ENCODE peak calls at places on chromosome 3, in six cellular contexts. J, V, K, L, G and O are unnamed samples.
A peak's percentile ranks its signal among the peaks of the same experiment; 100 is the strongest.

GRCh38 chr3:17442332-17443049 is 299.9 kb downstream of the TBC1D5 start:
- DNase-seq in L (no peak), V (no peak), J (no peak), G (no peak), K (no peak), O (no peak)

GRCh38 chr3:127658234-127658633 is 14.5 kb upstream of the ABTB1 start:
- DNase-seq in L (no peak), G (no peak), K (no peak), V (no peak), J (no peak), O (no peak)

GRCh38 chr3:195818301-195818700 is 6.6 kb upstream of the MUC4 start:
- DNase-seq in L (no peak), K (no peak), J (no peak), V (no peak), G (no peak), O (no peak)

GRCh38 chr3:9192238-9192637 is 57.2 kb downstream of the SRGAP3 start:
- DNase-seq in V (no peak), J (no peak), L (no peak), K (peak; percentile 50), G (no peak), O (no peak)

GRCh38 chr3:156483961-156484787 is 70.7 kb downstream of the SSR3 start:
- DNase-seq in L (no peak), V (peak; percentile 21), K (peak; percentile 87), J (peak; percentile 84), G (peak; percentile 82), O (no peak)

GRCh38 chr3:179666436-179667035 is 13.7 kb downstream of the USP13 start:
- DNase-seq in L (no peak), K (no peak), G (peak; percentile 63), J (no peak), V (no peak), O (no peak)

GRCh38 chr3:147816770-147817169 is 407.6 kb downstream of the ZIC1 start:
- DNase-seq in K (peak; percentile 9), G (no peak), V (no peak), L (no peak), J (peak; percentile 43), O (no peak)

GRCh38 chr3:123568034-123568433 is 16.8 kb downstream of the HACD2 start:
- DNase-seq in K (no peak), J (no peak), G (no peak), L (no peak), V (no peak), O (peak; percentile 48)

GRCh38 chr3:181718416-181718815 is 6.7 kb downstream of the SOX2 start:
- DNase-seq in V (no peak), J (no peak), K (no peak), L (no peak), G (no peak), O (no peak)

GRCh38 chr3:159796744-159797143 is 191.9 kb upstream of the IL12A start:
- DNase-seq in V (no peak), J (peak; percentile 37), K (peak; percentile 99), L (no peak), G (no peak), O (no peak)